ENCODE peak calls at places on chromosomes 3 and 15, in seven cellular contexts. X, Q, J, L, G, I and W are unnamed samples.

GRCh38 chr3:16802382-16802781 is 82.4 kb upstream of the PLCL2 start:
- DNase-seq in Q (no peak), I (no peak), L (no peak), G (no peak), X (no peak), J (no peak), W (peak)

GRCh38 chr15:51093865-51094605 is 671 bp downstream of the TNFAIP8L3 start:
- DNase-seq in I (no peak), X (no peak), G (peak), L (no peak), J (no peak), Q (no peak), W (no peak)

GRCh38 chr15:81189583-81190283 is 6.9 kb upstream of the IL16 start:
- DNase-seq in X (no peak), I (no peak), Q (no peak), J (no peak), G (no peak), L (peak), W (peak)

GRCh38 chr3:105014631-105015030 is 352.1 kb upstream of the ALCAM start:
- DNase-seq in L (no peak), X (no peak), I (no peak), G (no peak), Q (no peak), J (no peak), W (peak)

GRCh38 chr3:186125118-186125517 is 16.2 kb upstream of the ETV5 start:
- DNase-seq in G (no peak), J (no peak), L (no peak), Q (no peak), I (no peak), X (no peak), W (no peak)

GRCh38 chr15:49877871-49878511 is 241.0 kb downstream of the ATP8B4 start:
- DNase-seq in J (no peak), G (no peak), X (no peak), Q (no peak), I (no peak), L (peak), W (no peak)

GRCh38 chr15:96147267-96147666 is 183.2 kb upstream of the NR2F2 start:
- DNase-seq in X (no peak), G (no peak), Q (no peak), I (no peak), L (no peak), J (no peak), W (no peak)

GRCh38 chr3:172456404-172456803 is 8.1 kb upstream of the GHSR start:
- DNase-seq in X (no peak), I (no peak), L (no peak), Q (no peak), J (no peak), G (no peak), W (no peak)

GRCh38 chr3:99957086-99957821 is 139.6 kb downstream of the CMSS1 start:
- DNase-seq in J (no peak), L (no peak), X (no peak), Q (no peak), I (no peak), G (no peak), W (no peak)

GRCh38 chr3:106261396-106261795 is 392.6 kb upstream of the CBLB start:
- DNase-seq in J (no peak), L (no peak), X (no peak), I (no peak), G (no peak), Q (no peak), W (peak)

GRCh38 chr3:193754719-193755118 is 161.7 kb downstream of the OPA1 start:
- DNase-seq in J (no peak), X (no peak), Q (no peak), G (no peak), L (no peak), I (no peak), W (no peak)

GRCh38 chr3:34015204-34016142 is 217.0 kb downstream of the PDCD6IP start:
- DNase-seq in G (peak), Q (peak), X (no peak), J (no peak), I (no peak), L (no peak), W (no peak)

GRCh38 chr15:64909546-64909945 is 2.2 kb upstream of the ANKDD1A start:
- DNase-seq in G (peak), Q (no peak), I (no peak), X (no peak), J (no peak), L (no peak), W (no peak)

GRCh38 chr15:88036154-88036839 is 220.2 kb downstream of the NTRK3 start:
- DNase-seq in Q (no peak), L (no peak), G (peak), I (no peak), X (no peak), J (no peak), W (no peak)

GRCh38 chr3:54954019-54954418 is 26.2 kb upstream of the LRTM1 start:
- DNase-seq in J (no peak), X (no peak), L (peak), Q (peak), I (no peak), G (peak), W (peak)

GRCh38 chr3:155983834-155984474 is 113.5 kb downstream of the GMPS start:
- DNase-seq in I (no peak), J (no peak), G (no peak), Q (no peak), X (no peak), L (no peak), W (no peak)

GRCh38 chr15:66124626-66125025 is 128.9 kb downstream of the MEGF11 start:
- DNase-seq in J (no peak), Q (no peak), G (no peak), L (no peak), I (peak), X (no peak), W (no peak)

GRCh38 chr15:95872366-95872771 is 458.1 kb upstream of the NR2F2 start:
- DNase-seq in J (no peak), Q (no peak), L (no peak), X (no peak), I (no peak), G (no peak), W (peak)

GRCh38 chr3:23444386-23444785 is 241.3 kb downstream of the UBE2E2 start:
- DNase-seq in X (no peak), I (no peak), L (no peak), G (no peak), Q (no peak), J (no peak), W (no peak)

GRCh38 chr15:40430271-40430805 is 10.4 kb upstream of the BAHD1 start:
- DNase-seq in J (no peak), L (no peak), I (no peak), Q (peak), G (peak), X (no peak), W (no peak)

GRCh38 chr15:99983894-99984293 is 250.7 kb upstream of the LYSMD4 start:
- DNase-seq in G (peak), X (no peak), I (no peak), J (no peak), L (no peak), Q (no peak), W (no peak)

GRCh38 chr3:124201786-124202185 is 209.9 kb upstream of the ROPN1 start:
- DNase-seq in Q (no peak), G (no peak), L (no peak), X (no peak), I (no peak), J (no peak), W (no peak)